ENCODE peak calls at places on chromosomes 7 and 10, in seven cellular contexts. H is activated B cell treated with CpG ODN at 0.5 μM for 24 hours, X is ovary, Q is RWPE1, F is GM06990, E is left lobe of liver, T is colonic mucosa. B is an unnamed sample.

GRCh38 chr7:105439174-105439893 is 50.6 kb upstream of the SRPK2 start:
- DNase-seq in F (no peak), H (no peak), T (peak), Q (peak), X (no peak), E (no peak), B (no peak)

GRCh38 chr7:47509571-47509970 is 72.3 kb downstream of the TNS3 start:
- DNase-seq in T (no peak), X (peak), E (no peak), F (no peak), H (no peak), Q (no peak), B (no peak)

GRCh38 chr7:144019457-144019856 is 19.3 kb downstream of the OR6B1 start:
- DNase-seq in H (no peak), T (no peak), X (no peak), F (no peak), Q (no peak), E (no peak), B (no peak)

GRCh38 chr10:58415757-58416156 is 30.5 kb downstream of the TFAM start:
- DNase-seq in Q (no peak), T (no peak), F (no peak), E (no peak), X (no peak), H (no peak), B (no peak)

GRCh38 chr7:50304158-50304910 is at the start of gene IKZF1:
- DNase-seq in Q (no peak), F (peak), H (peak), X (no peak), E (peak), T (peak), B (peak)

GRCh38 chr10:105434970-105435369 is 793.9 kb downstream of the SORCS3 start:
- DNase-seq in Q (no peak), X (no peak), T (no peak), H (no peak), E (no peak), F (no peak), B (no peak)

GRCh38 chr7:151059362-151060112 is at the start of gene SLC4A2:
- DNase-seq in X (peak), F (peak), E (peak), T (peak), Q (peak), H (peak), B (peak)

GRCh38 chr10:32239770-32240169 is 107.2 kb downstream of the EPC1 start:
- DNase-seq in Q (peak), T (no peak), H (no peak), E (no peak), X (no peak), F (no peak), B (no peak)

GRCh38 chr7:151013356-151013727 is 11.0 kb downstream of the ATG9B start:
- DNase-seq in F (no peak), E (no peak), Q (no peak), X (no peak), H (no peak), T (peak), B (no peak)

GRCh38 chr7:114740095-114740494 is 181.8 kb upstream of the MDFIC start:
- DNase-seq in T (no peak), F (no peak), X (no peak), E (no peak), H (no peak), Q (no peak), B (no peak)

GRCh38 chr10:86342111-86342863 is 24.3 kb downstream of the GRID1 start:
- DNase-seq in T (no peak), F (no peak), X (no peak), Q (no peak), H (peak), E (no peak), B (no peak)

GRCh38 chr10:128077155-128077875 is 48.9 kb downstream of the MKI67 start:
- DNase-seq in H (no peak), F (no peak), X (no peak), E (peak), Q (no peak), T (no peak), B (no peak)

GRCh38 chr7:84949501-84949900 is 237.4 kb downstream of the SEMA3D start:
- DNase-seq in H (no peak), Q (no peak), T (no peak), E (no peak), X (no peak), F (no peak), B (no peak)

GRCh38 chr7:55964261-55964801 is at the start of gene NIPSNAP2:
- DNase-seq in Q (peak), H (peak), X (peak), E (no peak), T (peak), F (peak), B (no peak)

GRCh38 chr10:118615888-118616287 is 20.4 kb upstream of the PRLHR start:
- DNase-seq in H (no peak), X (no peak), Q (peak), T (no peak), F (no peak), E (no peak), B (peak)

GRCh38 chr10:5291501-5292195 is 73.1 kb upstream of the UCN3 start:
- DNase-seq in H (no peak), E (no peak), F (no peak), T (peak), X (no peak), Q (peak), B (peak)

GRCh38 chr7:13989138-13989943 is at the start of gene ETV1:
- DNase-seq in T (peak), E (peak), X (peak), Q (peak), F (no peak), H (no peak), B (no peak)

GRCh38 chr7:142603870-142604448 is 145.3 kb upstream of the PRSS1 start:
- DNase-seq in H (no peak), F (no peak), X (no peak), Q (peak), T (peak), E (no peak), B (peak)

GRCh38 chr10:48511855-48512191 is 93.0 kb downstream of the ARHGAP22 start:
- DNase-seq in Q (no peak), H (no peak), F (no peak), T (no peak), E (no peak), X (no peak), B (no peak)

GRCh38 chr7:33873981-33874750 is 31.2 kb upstream of the BMPER start:
- DNase-seq in F (no peak), Q (peak), H (no peak), T (no peak), X (no peak), E (no peak), B (no peak)

GRCh38 chr7:148883233-148884048 is 650 bp downstream of the EZH2 start:
- DNase-seq in E (peak), Q (peak), H (peak), F (peak), T (peak), X (peak), B (no peak)

GRCh38 chr7:26492816-26493215 is 201.2 kb downstream of the SNX10 start:
- DNase-seq in E (no peak), T (peak), X (no peak), H (no peak), F (no peak), Q (no peak), B (no peak)

GRCh38 chr7:960269-960871 is 5.9 kb upstream of the ADAP1 start:
- DNase-seq in Q (no peak), T (no peak), X (peak), E (no peak), F (no peak), H (no peak), B (no peak)

GRCh38 chr10:76882245-76882644 is 755.4 kb downstream of the KCNMA1 start:
- DNase-seq in Q (no peak), T (no peak), X (no peak), H (no peak), E (no peak), F (peak), B (peak)

GRCh38 chr7:151375530-151376217 is 34.1 kb downstream of the NUB1 start:
- DNase-seq in E (no peak), F (no peak), X (peak), H (no peak), T (no peak), Q (no peak), B (no peak)

B was measured in Jurkat, Clone E6-1.